ENCODE peak calls at places on chromosome 1, in five cellular contexts. E is GM12891, R is GM12878, W is K562, X is HepG2. K is an unnamed sample.

GRCh38 chr1:24526940-24527542 is 24.4 kb downstream of the RCAN3 start:
- DNase-seq in E (no peak), R (no peak), W (peak; percentile 41), X (no peak), K (no peak)

GRCh38 chr1:194194724-194195123 is 1008.3 kb upstream of the B3GALT2 start:
- DNase-seq in E (no peak), R (no peak), W (no peak), X (no peak), K (no peak)

GRCh38 chr1:71351438-71351837 is 270.6 kb upstream of the ZRANB2 start:
- DNase-seq in E (no peak), R (no peak), W (no peak), X (no peak), K (no peak)

GRCh38 chr1:55378582-55378981 is 163.4 kb upstream of the USP24 start:
- DNase-seq in E (peak; percentile 9), R (no peak), W (peak; percentile 41), X (peak; percentile 24), K (peak; percentile 5)

GRCh38 chr1:162385280-162385623 is 3.7 kb downstream of the C1orf226 start:
- DNase-seq in E (no peak), R (no peak), W (no peak), X (no peak), K (no peak)

GRCh38 chr1:200880212-200880611 is 7.4 kb downstream of the GPR25 start:
- DNase-seq in E (no peak), R (peak; percentile 77), W (no peak), X (no peak), K (no peak)

GRCh38 chr1:232704694-232705680 is 75.1 kb upstream of the SIPA1L2 start:
- DNase-seq in E (no peak), R (no peak), W (no peak), X (peak; percentile 13), K (no peak)

GRCh38 chr1:10861822-10862221 is 65.4 kb upstream of the CASZ1 start:
- DNase-seq in E (no peak), R (no peak), W (no peak), X (no peak), K (no peak)

GRCh38 chr1:207913951-207914350 is 3.0 kb upstream of the CD34 start:
- DNase-seq in E (no peak), R (no peak), W (no peak), X (no peak), K (no peak)

GRCh38 chr1:112701227-112702066 is 5.5 kb downstream of the RHOC start:
- DNase-seq in E (no peak), R (no peak), W (peak; percentile 19), X (no peak), K (no peak)

GRCh38 chr1:8077120-8077573 is 51.0 kb upstream of the ERRFI1 start:
- DNase-seq in E (no peak), R (no peak), W (peak; percentile 57), X (peak; percentile 93), K (no peak)
- TF ChIP-seq TAF1 in E (no peak), R (no peak), W (no peak), X (no peak), K (no peak)

GRCh38 chr1:183366116-183366515 is 52.1 kb downstream of the NMNAT2 start:
- DNase-seq in E (no peak), R (no peak), W (no peak), X (no peak), K (no peak)

GRCh38 chr1:183365093-183365492 is 53.1 kb downstream of the NMNAT2 start:
- DNase-seq in E (no peak), R (no peak), W (no peak), X (no peak), K (no peak)

GRCh38 chr1:183370399-183371058 is 47.7 kb downstream of the NMNAT2 start:
- DNase-seq in E (no peak), R (no peak), W (no peak), X (no peak), K (no peak)

GRCh38 chr1:183365676-183366075 is 52.5 kb downstream of the NMNAT2 start:
- DNase-seq in E (no peak), R (no peak), W (no peak), X (no peak), K (no peak)

DNA sequence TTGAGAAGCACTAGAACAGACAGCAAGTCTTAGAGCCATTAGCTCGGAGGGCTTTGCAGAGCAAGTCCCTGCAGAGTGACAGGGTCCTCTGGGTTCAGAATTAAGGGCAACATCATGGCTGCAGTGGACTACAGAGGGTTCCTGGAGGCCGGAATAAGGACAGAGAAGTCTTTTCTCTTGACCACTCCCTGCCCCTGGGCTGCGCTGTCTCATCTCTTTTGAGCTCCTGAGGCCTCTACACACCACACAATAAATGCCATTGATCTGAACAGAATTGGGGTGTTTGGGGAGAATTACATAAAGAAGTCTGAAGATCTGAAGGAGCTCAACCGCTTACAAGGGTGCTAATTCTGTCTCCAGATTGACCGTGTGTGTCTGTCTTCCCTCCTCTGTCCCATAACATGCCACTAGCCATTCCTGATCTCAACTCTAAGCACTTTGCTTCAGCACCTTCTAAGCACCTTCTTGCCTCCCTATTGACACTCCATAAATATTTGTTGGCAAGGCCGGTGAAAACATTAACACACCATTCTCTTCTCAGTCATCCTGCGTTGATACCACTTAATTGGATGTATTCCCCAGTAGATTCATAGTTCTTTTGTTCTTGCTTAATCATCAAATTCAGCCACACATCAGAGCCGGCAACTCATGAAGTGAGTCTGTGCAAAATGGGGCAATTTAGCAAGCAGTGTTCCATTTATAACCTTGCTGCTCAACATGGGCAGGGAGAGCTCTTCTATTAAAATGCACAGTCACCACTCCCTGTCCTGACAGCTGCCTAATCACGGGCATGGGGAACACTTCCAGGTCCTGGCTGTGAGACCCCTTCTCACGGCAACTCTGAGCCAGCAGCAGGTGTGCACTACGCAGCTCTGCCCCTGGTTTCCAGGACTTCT is 49.7 kb downstream of the NMNAT2 start:
- DNase-seq in E (no peak), R (no peak), W (no peak), X (no peak), K (no peak)
- TF ChIP-seq TAF1 in E (no peak), R (no peak), W (no peak), X (no peak), K (no peak)

GRCh38 chr1:25677193-25677773 is 60.7 kb downstream of the MAN1C1 start:
- DNase-seq in E (no peak), R (no peak), W (no peak), X (no peak), K (no peak)

GRCh38 chr1:25675729-25676476 is 59.3 kb downstream of the MAN1C1 start:
- DNase-seq in E (peak; percentile 63), R (peak; percentile 93), W (no peak), X (no peak), K (peak; percentile 70)

GRCh38 chr1:25673962-25674928 is 57.7 kb downstream of the MAN1C1 start:
- DNase-seq in E (no peak), R (no peak), W (no peak), X (no peak), K (no peak)

GRCh38 chr1:25679170-25679569 is 62.6 kb downstream of the MAN1C1 start:
- DNase-seq in E (no peak), R (no peak), W (no peak), X (no peak), K (no peak)

GRCh38 chr1:25676488-25676887 is 59.9 kb downstream of the MAN1C1 start:
- DNase-seq in E (no peak), R (no peak), W (no peak), X (no peak), K (no peak)
- TF ChIP-seq TAF1 in E (no peak), R (no peak), W (no peak), X (no peak), K (no peak)

GRCh38 chr1:61387829-61388228 is 305.5 kb downstream of the NFIA start:
- DNase-seq in E (no peak), R (no peak), W (no peak), X (no peak), K (no peak)
- TF ChIP-seq TAF1 in E (no peak), R (no peak), W (no peak), X (no peak), K (no peak)

DNA sequence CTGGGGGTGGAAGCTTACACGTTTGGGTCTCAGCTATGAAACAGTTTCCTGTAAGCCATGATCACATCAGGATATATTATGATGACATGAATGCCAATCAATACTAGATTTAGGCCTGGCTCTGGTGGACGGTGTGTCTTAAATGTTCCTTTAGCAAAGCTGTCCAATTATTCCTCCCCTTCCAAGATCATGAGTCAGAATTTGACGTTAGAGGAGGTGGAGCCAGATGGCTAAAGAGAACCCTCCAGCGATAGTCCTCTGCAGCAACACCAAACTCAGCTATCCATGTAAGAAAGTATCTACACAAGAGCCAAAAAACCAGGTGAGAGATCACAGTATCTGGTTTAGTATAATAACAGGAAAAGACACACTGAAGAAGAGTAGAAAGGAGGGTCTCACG is 47.8 kb downstream of the PACC1 start:
- DNase-seq in E (no peak), R (no peak), W (no peak), X (no peak), K (no peak)
- TF ChIP-seq TAF1 in E (no peak), R (no peak), W (no peak), X (no peak), K (no peak)

GRCh38 chr1:114488739-114489138 is 22.3 kb downstream of the TRIM33 start:
- DNase-seq in E (no peak), R (no peak), W (no peak), X (no peak), K (no peak)
- TF ChIP-seq TAF1 in E (no peak), R (no peak), W (no peak), X (no peak), K (no peak)

GRCh38 chr1:160578175-160578693 is 1.1 kb downstream of the CD84 start:
- DNase-seq in E (no peak), R (no peak), W (no peak), X (no peak), K (no peak)

GRCh38 chr1:160577661-160578060 is 1.6 kb downstream of the CD84 start:
- DNase-seq in E (no peak), R (no peak), W (no peak), X (no peak), K (no peak)

GRCh38 chr1:160580208-160580812 is 1.0 kb upstream of the CD84 start:
- DNase-seq in E (no peak), R (no peak), W (no peak), X (no peak), K (no peak)

GRCh38 chr1:160578694-160579191 is 553 bp downstream of the CD84 start:
- DNase-seq in E (no peak), R (no peak), W (no peak), X (no peak), K (no peak)

GRCh38 chr1:160579216-160579701 is at the start of gene CD84:
- DNase-seq in E (no peak), R (no peak), W (no peak), X (no peak), K (no peak)
- TF ChIP-seq TAF1 in E (no peak), R (no peak), W (no peak), X (no peak), K (no peak)

DNA sequence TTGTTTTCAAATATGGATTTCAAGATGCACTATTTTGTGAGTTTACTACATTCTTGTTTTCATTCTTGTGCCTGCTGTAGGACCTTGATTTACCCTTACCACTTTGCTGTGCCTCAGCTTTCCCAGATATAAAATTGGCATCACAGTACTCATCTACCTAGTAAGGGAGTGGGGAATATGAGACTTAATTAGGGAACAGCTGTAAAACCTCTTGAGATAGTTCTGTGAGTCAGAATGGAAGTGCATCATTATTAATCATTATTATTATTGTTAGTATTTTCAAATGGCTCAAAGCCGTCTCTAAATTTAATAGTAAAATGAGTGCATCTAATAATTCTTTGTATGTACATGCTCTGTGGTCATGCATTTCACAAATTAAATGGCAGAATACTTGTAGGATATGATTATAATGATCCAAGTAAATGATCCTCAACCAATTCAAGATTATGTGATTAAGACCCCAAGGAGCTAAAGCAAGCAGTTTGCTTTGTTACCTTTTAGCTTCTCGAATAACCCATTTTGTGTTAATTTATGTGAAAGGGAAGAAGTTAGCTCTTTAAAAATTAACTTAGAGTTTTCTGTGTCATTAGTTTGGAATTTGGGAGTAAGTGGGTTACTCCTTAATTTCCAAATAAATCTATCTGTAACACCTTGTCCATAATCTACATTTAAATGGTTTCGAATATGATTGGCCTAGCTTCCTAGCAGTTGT is 155.5 kb downstream of the NFIA start:
- DNase-seq in E (no peak), R (no peak), W (no peak), X (no peak), K (no peak)
- TF ChIP-seq TAF1 in E (no peak), R (no peak), W (no peak), X (no peak), K (no peak)

K was measured in GM12892.